ENCODE peak calls at places on chromosomes 7 and 10, in five cellular contexts. P, K, V, N and D are unnamed samples.

GRCh38 chr10:32091046-32091445 is 34.8 kb upstream of the KIF5B start:
- DNase-seq in P (no peak), K (no peak), V (no peak), N (no peak), D (no peak)

GRCh38 chr10:80411267-80411668 is 2.9 kb downstream of the PRXL2A start:
- DNase-seq in P (no peak), K (no peak), V (no peak), N (no peak), D (no peak)

GRCh38 chr10:113069595-113069994 is 119.5 kb downstream of the TCF7L2 start:
- DNase-seq in P (no peak), K (no peak), V (no peak), N (peak; percentile 85), D (no peak)

GRCh38 chr10:119313645-119314044 is 106.3 kb downstream of the GRK5 start:
- DNase-seq in P (peak; percentile 54), K (no peak), V (no peak), N (no peak), D (no peak)

GRCh38 chr7:64902806-64903721 is at the start of gene ZNF273:
- DNase-seq in P (peak; percentile 94), K (peak; percentile 88), V (peak; percentile 95), N (peak; percentile 93), D (peak; percentile 91)

GRCh38 chr10:97356318-97356914 is 21.9 kb upstream of the FRAT2 start:
- DNase-seq in P (peak; percentile 29), K (no peak), V (no peak), N (no peak), D (no peak)

GRCh38 chr7:41069635-41070034 is 633.3 kb downstream of the INHBA start:
- DNase-seq in P (no peak), K (no peak), V (no peak), N (no peak), D (no peak)

GRCh38 chr7:114937422-114937821 is 15.5 kb downstream of the MDFIC start:
- DNase-seq in P (no peak), K (no peak), V (no peak), N (no peak), D (no peak)

GRCh38 chr10:12448729-12449391 is 99.5 kb downstream of the CAMK1D start:
- DNase-seq in P (peak; percentile 80), K (peak; percentile 35), V (no peak), N (peak; percentile 98), D (peak; percentile 78)

GRCh38 chr7:17147409-17147808 is 151.0 kb upstream of the AHR start:
- DNase-seq in P (no peak), K (no peak), V (no peak), N (no peak), D (no peak)

GRCh38 chr10:62153191-62153590 is 115.5 kb downstream of the RTKN2 start:
- DNase-seq in P (no peak), K (peak; percentile 78), V (no peak), N (peak; percentile 24), D (no peak)

GRCh38 chr10:80540644-80541143 is 3.0 kb downstream of the SH2D4B start:
- DNase-seq in P (no peak), K (no peak), V (no peak), N (no peak), D (no peak)

GRCh38 chr10:20814116-20814515 is 83.0 kb downstream of the NEBL start:
- DNase-seq in P (no peak), K (no peak), V (no peak), N (no peak), D (no peak)

GRCh38 chr7:94055963-94056362 is 51.8 kb upstream of the BET1 start:
- DNase-seq in P (no peak), K (peak; percentile 25), V (no peak), N (no peak), D (no peak)

GRCh38 chr10:29033311-29033940 is 255.4 kb upstream of the LYZL1 start:
- DNase-seq in P (no peak), K (no peak), V (no peak), N (no peak), D (no peak)

GRCh38 chr10:63761243-63761642 is 240.0 kb downstream of the REEP3 start:
- DNase-seq in P (no peak), K (no peak), V (no peak), N (no peak), D (no peak)